ENCODE peak calls at places on chromosomes 6 and 20, in six cellular contexts. C is NCI-H748 treated with DMSO at 0.1 percent for 48 hours; Z is NT2/D1; H is activated CD4-positive, alpha-beta T cell treated with anti-CD3 and anti-CD28 coated beads, Interleukin-2, amount 50 U/mL, for 1 hour; N is activated naive CD4-positive, alpha-beta T cell treated with anti-CD3 and anti-CD28 coated beads, Interleukin-2, amount 10 ng/mL, durations not matched to agents 7 days and 5 days; Q is caudate nucleus. P is an unnamed sample.

GRCh38 chr20:4375881-4376280 is 345.8 kb upstream of the PRND start:
- DNase-seq in C (no peak), Z (no peak), H (no peak), N (no peak), Q (no peak), P (no peak)

GRCh38 chr6:159461998-159462397 is 231.0 kb downstream of the SOD2 start:
- DNase-seq in C (no peak), Z (no peak), H (no peak), N (no peak), Q (no peak), P (no peak)

GRCh38 chr6:148203970-148204369 is 138.7 kb upstream of the SASH1 start:
- DNase-seq in C (no peak), Z (no peak), H (peak; percentile 25), N (peak; percentile 76), Q (no peak), P (no peak)

GRCh38 chr20:51199920-51200319 is 177.0 kb upstream of the KCNG1 start:
- DNase-seq in C (no peak), Z (no peak), H (no peak), N (no peak), Q (no peak), P (no peak)

GRCh38 chr20:24783631-24784492 is 165.2 kb upstream of the CST7 start:
- DNase-seq in C (no peak), Z (no peak), H (no peak), N (peak; percentile 28), Q (no peak), P (no peak)

GRCh38 chr20:45998761-45999160 is 9.9 kb upstream of the MMP9 start:
- DNase-seq in C (no peak), Z (no peak), H (no peak), N (peak; percentile 33), Q (no peak), P (no peak)

GRCh38 chr20:24362080-24362479 is 107.3 kb upstream of the SYNDIG1 start:
- DNase-seq in C (no peak), Z (no peak), H (no peak), N (no peak), Q (no peak), P (no peak)

GRCh38 chr6:149234051-149234962 is 83.2 kb upstream of the TAB2 start:
- DNase-seq in C (no peak), Z (no peak), H (peak; percentile 26), N (peak; percentile 49), Q (no peak), P (no peak)

GRCh38 chr6:89938014-89938413 is 43.7 kb downstream of the GJA10 start:
- DNase-seq in C (no peak), Z (no peak), H (no peak), N (no peak), Q (no peak), P (no peak)

GRCh38 chr20:47665221-47665991 is 119.9 kb downstream of the SULF2 start:
- DNase-seq in C (no peak), Z (no peak), H (no peak), N (no peak), Q (no peak), P (no peak)

GRCh38 chr20:15065794-15066193 is 728.4 kb upstream of the FLRT3 start:
- DNase-seq in C (no peak), Z (no peak), H (no peak), N (no peak), Q (no peak), P (no peak)

GRCh38 chr20:36319356-36320260 is 13.5 kb downstream of the DLGAP4 start:
- DNase-seq in C (no peak), Z (no peak), H (no peak), N (no peak), Q (no peak), P (no peak)

GRCh38 chr6:4612636-4613171 is 163.5 kb upstream of the CDYL start:
- DNase-seq in C (no peak), Z (no peak), H (no peak), N (no peak), Q (no peak), P (no peak)

GRCh38 chr6:152957796-152958195 is 25.0 kb downstream of the FBXO5 start:
- DNase-seq in C (no peak), Z (no peak), H (no peak), N (no peak), Q (no peak), P (no peak)

GRCh38 chr6:27667651-27668441 is 194.9 kb upstream of the ZNF184 start:
- DNase-seq in C (no peak), Z (no peak), H (no peak), N (no peak), Q (no peak), P (no peak)

GRCh38 chr6:153150400-153150766 is 19.3 kb upstream of the RGS17 start:
- DNase-seq in C (no peak), Z (no peak), H (no peak), N (no peak), Q (no peak), P (no peak)

GRCh38 chr20:41138217-41138526 is 829 bp downstream of the PLCG1 start:
- DNase-seq in C (no peak), Z (no peak), H (no peak), N (no peak), Q (no peak), P (no peak)

GRCh38 chr6:54053893-54054391 is 57.3 kb upstream of the MLIP start:
- DNase-seq in C (no peak), Z (no peak), H (no peak), N (no peak), Q (no peak), P (no peak)